ENCODE peak calls at places on chromosomes 1 and 21, in eight cellular contexts. H is GM12878, J is upper lobe of left lung, Y is HCT116, M is prostate gland, W is spleen, C is stomach, L is HL-60. B is an unnamed sample. For H3K27me3, the result is how much of the 10 kb centered on the place peaks cover.

GRCh38 chr1:180194546-180195207 is 35.4 kb upstream of the LHX4 start:
- DNase-seq in Y (no peak), W (no peak), C (no peak), J (no peak), M (no peak), H (no peak), L (peak), B (no peak)

GRCh38 chr1:225770586-225771248 is 6.9 kb upstream of the SRP9 start:
- DNase-seq in C (no peak), M (no peak), L (no peak), H (no peak), J (peak), Y (no peak), W (no peak), B (no peak)

GRCh38 chr1:47409311-47410085 is 6.6 kb upstream of the FOXE3 start:
- DNase-seq in C (no peak), H (no peak), Y (no peak), L (no peak), W (no peak), M (no peak), J (no peak), B (no peak)

GRCh38 chr21:36847189-36847588 is 119.3 kb downstream of the HLCS start:
- DNase-seq in Y (no peak), J (no peak), W (no peak), H (no peak), C (no peak), L (no peak), M (peak), B (no peak)

GRCh38 chr21:25929859-25930520 is 195.2 kb downstream of the GABPA start:
- DNase-seq in M (no peak), Y (no peak), J (no peak), H (no peak), W (no peak), C (no peak), L (no peak), B (no peak)

GRCh38 chr1:66996018-66996682 is 57.8 kb downstream of the SLC35D1 start:
- DNase-seq in H (peak), J (peak), C (peak), M (peak), Y (peak), L (peak), W (no peak), B (no peak)

GRCh38 chr1:77126309-77126708 is 92.9 kb downstream of the PIGK start:
- DNase-seq in L (peak), C (no peak), W (no peak), H (no peak), Y (peak), M (peak), J (peak), B (no peak)

GRCh38 chr1:36497207-36497606 is 14.5 kb upstream of the CSF3R start:
- DNase-seq in C (no peak), J (no peak), H (no peak), L (no peak), M (no peak), Y (no peak), W (no peak), B (no peak)

GRCh38 chr1:166947398-166948043 is 27.8 kb downstream of the ILDR2 start:
- DNase-seq in H (no peak), M (no peak), Y (no peak), C (peak), J (no peak), W (peak), L (peak), B (no peak)

GRCh38 chr1:197140123-197140522 is 6.3 kb downstream of the ASPM start:
- DNase-seq in H (no peak), L (no peak), M (no peak), C (no peak), J (no peak), W (no peak), Y (no peak), B (no peak)

GRCh38 chr1:215761446-215761845 is 194.3 kb downstream of the KCTD3 start:
- DNase-seq in W (no peak), L (no peak), M (no peak), C (no peak), H (no peak), Y (no peak), J (no peak), B (no peak)

GRCh38 chr1:87642581-87643129 is 314.0 kb downstream of the LMO4 start:
- DNase-seq in J (no peak), W (no peak), C (no peak), M (no peak), Y (no peak), H (no peak), L (no peak), B (no peak)

GRCh38 chr1:95388041-95388440 is 154.0 kb downstream of the RWDD3 start:
- DNase-seq in H (no peak), J (no peak), L (no peak), W (no peak), Y (no peak), C (no peak), M (no peak), B (no peak)

GRCh38 chr1:233935277-233935868 is 30.9 kb downstream of the SLC35F3 start:
- DNase-seq in Y (no peak), W (no peak), H (no peak), C (no peak), L (no peak), J (no peak), M (no peak), B (no peak)

GRCh38 chr1:154418062-154418897 is 13.1 kb downstream of the IL6R start:
- DNase-seq in H (no peak), Y (peak), C (peak), M (peak), L (no peak), W (no peak), J (peak), B (no peak)

GRCh38 chr1:93567255-93567918 is 114.2 kb downstream of the BCAR3 start:
- DNase-seq in C (no peak), H (no peak), J (no peak), Y (no peak), W (no peak), L (no peak), M (no peak), B (no peak)

GRCh38 chr1:89363638-89364536 is at the start of gene GBP6:
- DNase-seq in W (no peak), H (no peak), C (no peak), Y (no peak), L (no peak), M (no peak), J (no peak), B (no peak)

GRCh38 chr1:30872033-30872947 is 36.3 kb downstream of the SDC3 start:
- DNase-seq in W (no peak), L (no peak), Y (no peak), C (no peak), H (no peak), J (no peak), M (no peak), B (no peak)

GRCh38 chr1:109777436-109777835 is 13.7 kb upstream of the EPS8L3 start:
- DNase-seq in L (no peak), H (no peak), Y (no peak), C (no peak), W (peak), J (no peak), M (no peak), B (no peak)

GRCh38 chr1:181647314-181648035 is 164.2 kb downstream of the CACNA1E start:
- DNase-seq in Y (no peak), H (no peak), L (peak), J (no peak), M (no peak), W (no peak), C (peak), B (no peak)

GRCh38 chr1:238558156-238558555 is 667.4 kb upstream of the ZP4 start:
- DNase-seq in M (no peak), H (no peak), Y (no peak), W (no peak), J (no peak), C (no peak), L (no peak), B (no peak)

GRCh38 chr1:37360011-37360410 is 114.4 kb upstream of the ZC3H12A start:
- DNase-seq in Y (no peak), C (no peak), M (no peak), W (no peak), L (no peak), H (no peak), J (no peak), B (no peak)

GRCh38 chr1:167517535-167518330 is 596 bp downstream of the CD247 start:
- DNase-seq in W (peak), Y (no peak), C (no peak), L (no peak), H (no peak), J (peak), M (no peak), B (no peak)

GRCh38 chr1:157115429-157115838 is 15.8 kb upstream of the ETV3L start:
- DNase-seq in L (no peak), H (no peak), M (no peak), Y (no peak), C (no peak), J (no peak), W (peak), B (peak)

GRCh38 chr1:90591970-90592356 is 125.1 kb downstream of the BARHL2 start:
- DNase-seq in H (no peak), C (no peak), L (no peak), J (no peak), M (no peak), Y (no peak), W (no peak), B (no peak)

GRCh38 chr1:15049067-15049466 is 104.5 kb upstream of the TMEM51 start:
- DNase-seq in J (no peak), W (no peak), Y (no peak), M (no peak), L (no peak), H (no peak), C (no peak), B (no peak)

GRCh38 chr1:209807509-209807908 is 1.6 kb upstream of the IRF6 start:
- DNase-seq in W (no peak), C (no peak), L (no peak), H (no peak), Y (no peak), M (no peak), J (no peak), B (peak)

GRCh38 chr1:53266038-53266437 is 27.7 kb upstream of the MAGOH start:
- DNase-seq in C (no peak), M (no peak), L (no peak), Y (no peak), J (no peak), W (no peak), H (no peak), B (no peak)

GRCh38 chr1:203144661-203145060 is 17.1 kb downstream of the ADORA1 start:
- DNase-seq in C (no peak), Y (no peak), J (no peak), H (no peak), W (no peak), M (no peak), L (no peak), B (no peak)

GRCh38 chr1:116570358-116571214 is at the start of gene CD58:
- DNase-seq in H (no peak), J (peak), M (peak), Y (peak), L (peak), C (peak), W (peak), B (no peak)
- H3K27ac ChIP-seq in H (peak), J (peak), M (peak), Y (peak), L (peak), C (peak), W (peak), B (peak)

GRCh38 chr1:177171536-177172123 is 872 bp downstream of the BRINP2 start:
- DNase-seq in W (no peak), H (no peak), J (no peak), Y (no peak), M (no peak), C (no peak), L (no peak), B (no peak)
- H3K27me3 ChIP-seq in W (under half), H (under half), J (under half), Y (under half), M (under half), C (under half), L (under half), B (under half)

GRCh38 chr1:45510972-45511527 is 10.6 kb downstream of the PRDX1 start:
- DNase-seq in C (no peak), L (no peak), Y (no peak), W (no peak), M (no peak), J (no peak), H (no peak), B (no peak)
- TF ChIP-seq POLR2AphosphoS5 in C (no peak), L (no peak), Y (no peak), W (no peak), M (no peak), J (no peak), H (no peak), B (no peak)

DNA sequence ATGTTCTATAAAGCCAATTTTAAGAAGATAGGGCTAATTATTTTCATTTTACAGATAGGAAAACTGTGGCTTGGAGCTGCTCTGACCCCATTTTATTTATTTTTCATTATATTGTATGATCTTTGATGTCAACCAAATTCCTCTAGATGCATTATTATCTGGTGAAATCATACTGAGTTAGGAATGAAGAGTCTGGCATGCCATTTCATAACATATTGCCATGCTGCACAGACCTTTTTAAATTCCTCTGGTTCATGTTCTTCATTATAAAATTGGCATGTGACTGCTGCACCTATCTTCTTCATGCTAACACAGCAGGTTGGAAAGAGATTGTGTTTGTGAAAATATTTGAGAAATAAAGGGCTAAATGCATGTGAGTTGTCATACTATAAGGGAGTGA is 12.7 kb downstream of the PRRX1 start:
- DNase-seq in J (no peak), M (no peak), H (no peak), L (no peak), W (no peak), Y (no peak), C (no peak), B (no peak)
- H3K27ac ChIP-seq in J (no peak), M (no peak), H (no peak), L (no peak), W (no peak), Y (no peak), C (no peak), B (peak)

GRCh38 chr21:32301596-32301995 is 2.9 kb downstream of the MRAP start:
- DNase-seq in L (no peak), M (no peak), H (no peak), C (no peak), Y (no peak), W (no peak), J (no peak), B (no peak)

GRCh38 chr21:32298148-32298559 is 501 bp upstream of the MRAP start:
- DNase-seq in Y (no peak), L (no peak), J (no peak), H (no peak), C (no peak), W (no peak), M (no peak), B (no peak)

GRCh38 chr21:32298658-32299081 is at the start of gene MRAP:
- DNase-seq in C (no peak), Y (no peak), M (no peak), L (no peak), H (no peak), W (peak), J (no peak), B (no peak)

GRCh38 chr21:32300117-32300681 is 1.5 kb downstream of the MRAP start:
- DNase-seq in M (no peak), L (no peak), C (no peak), W (peak), Y (no peak), J (no peak), H (no peak), B (no peak)

DNA sequence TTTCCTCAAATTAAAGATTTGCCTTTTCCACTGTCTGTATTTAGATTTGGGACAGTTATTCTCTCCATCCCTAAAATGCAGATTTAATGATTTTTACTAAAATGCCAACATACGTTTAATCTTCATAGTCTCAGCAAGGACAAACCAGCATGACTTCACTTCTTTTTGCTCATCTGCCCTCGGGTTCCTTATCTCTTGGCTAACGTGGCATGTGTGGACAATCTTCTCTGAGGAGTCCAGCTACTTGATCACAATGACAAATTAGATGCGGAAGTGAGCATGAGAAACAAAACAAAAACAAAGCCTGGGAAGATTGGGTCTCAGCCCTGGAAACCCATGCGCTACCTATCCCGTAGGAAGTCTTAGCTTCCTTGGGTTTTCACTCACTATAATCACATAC is 1.0 kb downstream of the MRAP start:
- DNase-seq in J (no peak), C (no peak), Y (no peak), M (no peak), W (no peak), L (no peak), H (no peak), B (no peak)
- H3K27me3 ChIP-seq in J (under half), C (under half), Y (under half), M (under half), W (under half), L (under half), H (under half), B (under half)

GRCh38 chr1:8815582-8816285 is 1.7 kb downstream of the RERE start:
- DNase-seq in M (no peak), Y (no peak), H (no peak), W (no peak), J (no peak), L (peak), C (peak), B (no peak)
- TF ChIP-seq POLR2AphosphoS5 in M (no peak), Y (no peak), H (no peak), W (no peak), J (no peak), L (no peak), C (no peak), B (peak)

GRCh38 chr1:168917309-168917708 is 188.3 kb upstream of the DPT start:
- DNase-seq in L (no peak), J (no peak), Y (no peak), C (no peak), H (no peak), M (no peak), W (no peak), B (no peak)

GRCh38 chr1:168920456-168921094 is 185.9 kb upstream of the ATP1B1 start:
- DNase-seq in J (peak), H (no peak), L (no peak), M (peak), Y (peak), W (no peak), C (peak), B (no peak)

GRCh38 chr1:168921514-168922106 is 184.9 kb upstream of the ATP1B1 start:
- DNase-seq in W (no peak), J (no peak), L (no peak), H (peak), Y (no peak), C (no peak), M (no peak), B (no peak)

GRCh38 chr1:168917796-168918195 is 188.7 kb upstream of the ATP1B1 start:
- DNase-seq in M (no peak), Y (no peak), L (no peak), C (no peak), H (no peak), J (no peak), W (no peak), B (no peak)

GRCh38 chr1:168918860-168919741 is 187.4 kb upstream of the ATP1B1 start:
- DNase-seq in C (no peak), M (no peak), L (no peak), H (no peak), W (no peak), J (no peak), Y (no peak), B (no peak)
- H3K27ac ChIP-seq in C (peak), M (no peak), L (no peak), H (no peak), W (no peak), J (no peak), Y (no peak), B (no peak)

DNA sequence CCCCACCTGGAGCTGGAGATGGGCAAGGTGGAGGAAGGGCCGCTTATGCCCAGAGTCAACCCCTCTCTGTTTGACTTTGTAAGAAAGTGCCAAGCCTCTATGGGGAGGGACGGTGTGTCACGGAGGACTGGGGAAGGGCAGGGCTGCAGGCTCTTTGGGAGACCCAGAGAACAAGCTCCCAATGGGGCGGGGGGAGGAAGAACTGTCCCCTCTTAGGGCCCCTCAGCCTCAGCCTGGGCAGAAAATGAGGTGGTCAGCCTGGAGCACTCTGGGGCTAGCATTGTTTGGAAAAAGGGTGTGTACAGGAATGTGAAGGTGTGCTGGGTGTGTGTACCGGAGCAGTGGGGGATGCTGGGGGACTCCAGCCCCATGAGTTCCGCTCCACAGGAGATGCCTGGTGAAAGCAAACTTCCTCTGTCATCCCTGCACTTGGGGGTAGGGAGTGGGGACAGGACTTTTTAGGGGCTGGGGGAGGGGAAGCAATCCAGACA is 1.2 kb upstream of the INAVA start:
- DNase-seq in Y (no peak), H (no peak), M (no peak), W (peak), C (no peak), L (no peak), J (no peak), B (no peak)
- H3K27me3 ChIP-seq in Y (under half), H (under half), M (under half), W (under half), C (under half), L (under half), J (under half), B (under half)